ENCODE peak calls at places on chromosomes 1 and 21, in seven cellular contexts. One of them, this sample, is unnamed. For H3K9me3 and H3K4me1, the result is how much of the 10 kb centered on the place peaks cover.

GRCh38 chr1:35560256-35561225 is 2.9 kb downstream of the NCDN start:
- DNase-seq in neural progenitor cell: no peak
- DNase-seq in colonic mucosa: no peak
- DNase-seq in heart right ventricle: peak
- DNase-seq in A549: no peak
- DNase-seq in upper lobe of right lung: no peak
- DNase-seq in GM23248: peak
- DNase-seq in this sample: no peak

GRCh38 chr1:101290119-101290921 is 53.5 kb downstream of the S1PR1 start:
- DNase-seq in neural progenitor cell: no peak
- DNase-seq in colonic mucosa: no peak
- DNase-seq in heart right ventricle: no peak
- DNase-seq in A549: no peak
- DNase-seq in upper lobe of right lung: no peak
- DNase-seq in GM23248: no peak
- DNase-seq in this sample: no peak

GRCh38 chr1:165078391-165078790 is 278.1 kb downstream of the LMX1A start:
- DNase-seq in neural progenitor cell: no peak
- DNase-seq in colonic mucosa: no peak
- DNase-seq in heart right ventricle: no peak
- DNase-seq in A549: no peak
- DNase-seq in upper lobe of right lung: no peak
- DNase-seq in GM23248: no peak
- DNase-seq in this sample: no peak

GRCh38 chr1:197393105-197393504 is 125.1 kb downstream of the CRB1 start:
- DNase-seq in neural progenitor cell: no peak
- DNase-seq in colonic mucosa: no peak
- DNase-seq in heart right ventricle: no peak
- DNase-seq in A549: no peak
- DNase-seq in upper lobe of right lung: no peak
- DNase-seq in GM23248: peak
- DNase-seq in this sample: no peak

GRCh38 chr21:41358193-41359166 is 3.3 kb upstream of the MX2 start:
- DNase-seq in neural progenitor cell: no peak
- DNase-seq in colonic mucosa: no peak
- DNase-seq in heart right ventricle: no peak
- DNase-seq in A549: no peak
- DNase-seq in upper lobe of right lung: no peak
- DNase-seq in GM23248: no peak
- DNase-seq in this sample: no peak

GRCh38 chr21:44836666-44837471 is 19.0 kb upstream of the SUMO3 start:
- DNase-seq in neural progenitor cell: no peak
- DNase-seq in colonic mucosa: no peak
- DNase-seq in heart right ventricle: peak
- DNase-seq in A549: peak
- DNase-seq in upper lobe of right lung: no peak
- DNase-seq in GM23248: peak
- DNase-seq in this sample: peak

GRCh38 chr1:21935891-21936365 is 1.2 kb downstream of the HSPG2 start:
- DNase-seq in neural progenitor cell: no peak
- DNase-seq in colonic mucosa: peak
- DNase-seq in heart right ventricle: peak
- DNase-seq in A549: peak
- DNase-seq in upper lobe of right lung: no peak
- DNase-seq in GM23248: no peak
- DNase-seq in this sample: peak

GRCh38 chr1:156643266-156644092 is 1.6 kb downstream of the BCAN start:
- DNase-seq in neural progenitor cell: no peak
- DNase-seq in colonic mucosa: no peak
- DNase-seq in heart right ventricle: no peak
- DNase-seq in A549: no peak
- DNase-seq in upper lobe of right lung: no peak
- DNase-seq in GM23248: no peak
- DNase-seq in this sample: no peak

GRCh38 chr1:174358344-174358743 is 89.4 kb upstream of the GPR52 start:
- DNase-seq in neural progenitor cell: no peak
- DNase-seq in colonic mucosa: peak
- DNase-seq in heart right ventricle: no peak
- DNase-seq in A549: no peak
- DNase-seq in upper lobe of right lung: no peak
- DNase-seq in GM23248: no peak
- DNase-seq in this sample: no peak

GRCh38 chr1:21820597-21821232 is 8.7 kb downstream of the LDLRAD2 start:
- DNase-seq in neural progenitor cell: no peak
- DNase-seq in colonic mucosa: no peak
- DNase-seq in heart right ventricle: no peak
- DNase-seq in A549: no peak
- DNase-seq in upper lobe of right lung: no peak
- DNase-seq in GM23248: no peak
- DNase-seq in this sample: no peak

GRCh38 chr1:86965012-86965826 is 50.8 kb downstream of the HS2ST1 start:
- DNase-seq in neural progenitor cell: peak
- DNase-seq in colonic mucosa: peak
- DNase-seq in heart right ventricle: peak
- DNase-seq in A549: peak
- DNase-seq in upper lobe of right lung: no peak
- DNase-seq in GM23248: peak
- DNase-seq in this sample: no peak

GRCh38 chr1:155509064-155509463 is 53.5 kb downstream of the ASH1L start:
- DNase-seq in neural progenitor cell: no peak
- DNase-seq in colonic mucosa: no peak
- DNase-seq in heart right ventricle: no peak
- DNase-seq in A549: no peak
- DNase-seq in upper lobe of right lung: no peak
- DNase-seq in GM23248: no peak
- DNase-seq in this sample: no peak

GRCh38 chr1:114153051-114153620 is 533 bp downstream of the SYT6 start:
- DNase-seq in neural progenitor cell: no peak
- DNase-seq in colonic mucosa: no peak
- DNase-seq in heart right ventricle: no peak
- DNase-seq in A549: no peak
- DNase-seq in upper lobe of right lung: no peak
- DNase-seq in GM23248: no peak
- DNase-seq in this sample: no peak

GRCh38 chr1:169834869-169835268 is 40.2 kb upstream of the METTL18 start:
- DNase-seq in neural progenitor cell: no peak
- DNase-seq in colonic mucosa: no peak
- DNase-seq in heart right ventricle: no peak
- DNase-seq in A549: no peak
- DNase-seq in upper lobe of right lung: no peak
- DNase-seq in GM23248: no peak
- DNase-seq in this sample: no peak

GRCh38 chr1:31227891-31228290 is 11.8 kb downstream of the NKAIN1 start:
- DNase-seq in neural progenitor cell: peak
- DNase-seq in colonic mucosa: no peak
- DNase-seq in heart right ventricle: no peak
- DNase-seq in A549: no peak
- DNase-seq in upper lobe of right lung: no peak
- DNase-seq in GM23248: no peak
- DNase-seq in this sample: no peak

GRCh38 chr1:190183588-190183987 is 294.1 kb downstream of the BRINP3 start:
- DNase-seq in neural progenitor cell: no peak
- DNase-seq in colonic mucosa: no peak
- DNase-seq in heart right ventricle: no peak
- DNase-seq in A549: no peak
- DNase-seq in upper lobe of right lung: no peak
- DNase-seq in GM23248: no peak
- DNase-seq in this sample: no peak

GRCh38 chr1:202306535-202307345 is 35.0 kb downstream of the UBE2T start:
- DNase-seq in neural progenitor cell: no peak
- DNase-seq in colonic mucosa: no peak
- DNase-seq in heart right ventricle: no peak
- DNase-seq in A549: no peak
- DNase-seq in upper lobe of right lung: no peak
- DNase-seq in GM23248: no peak
- DNase-seq in this sample: no peak

GRCh38 chr1:99942723-99943122 is 27.1 kb upstream of the SLC35A3 start:
- DNase-seq in neural progenitor cell: no peak
- DNase-seq in colonic mucosa: no peak
- DNase-seq in heart right ventricle: no peak
- DNase-seq in A549: no peak
- DNase-seq in upper lobe of right lung: no peak
- DNase-seq in GM23248: no peak
- DNase-seq in this sample: no peak

GRCh38 chr1:19033926-19034680 is 77.6 kb upstream of the IFFO2 start:
- DNase-seq in neural progenitor cell: no peak
- DNase-seq in colonic mucosa: no peak
- DNase-seq in heart right ventricle: no peak
- DNase-seq in A549: no peak
- DNase-seq in upper lobe of right lung: peak
- DNase-seq in GM23248: peak
- DNase-seq in this sample: no peak

GRCh38 chr1:109910963-109911798 is 532 bp downstream of the CSF1 start:
- DNase-seq in neural progenitor cell: peak
- DNase-seq in colonic mucosa: no peak
- DNase-seq in heart right ventricle: no peak
- DNase-seq in A549: no peak
- DNase-seq in upper lobe of right lung: no peak
- DNase-seq in GM23248: peak
- DNase-seq in this sample: peak

GRCh38 chr1:240285541-240285940 is 193.9 kb downstream of the FMN2 start:
- DNase-seq in neural progenitor cell: no peak
- DNase-seq in colonic mucosa: no peak
- DNase-seq in heart right ventricle: no peak
- DNase-seq in A549: no peak
- DNase-seq in upper lobe of right lung: no peak
- DNase-seq in GM23248: peak
- DNase-seq in this sample: no peak

GRCh38 chr1:27397749-27398148 is 5.3 kb downstream of the GPR3 start:
- DNase-seq in neural progenitor cell: peak
- DNase-seq in colonic mucosa: no peak
- DNase-seq in heart right ventricle: no peak
- DNase-seq in A549: no peak
- DNase-seq in upper lobe of right lung: no peak
- DNase-seq in GM23248: no peak
- DNase-seq in this sample: no peak

GRCh38 chr1:2784854-2785630 is 16.5 kb downstream of the TTC34 start:
- DNase-seq in neural progenitor cell: no peak
- DNase-seq in colonic mucosa: no peak
- DNase-seq in heart right ventricle: no peak
- DNase-seq in A549: no peak
- DNase-seq in upper lobe of right lung: no peak
- DNase-seq in GM23248: no peak
- DNase-seq in this sample: no peak

GRCh38 chr1:2785631-2786328 is 15.7 kb downstream of the TTC34 start:
- DNase-seq in neural progenitor cell: no peak
- DNase-seq in colonic mucosa: no peak
- DNase-seq in heart right ventricle: no peak
- DNase-seq in A549: no peak
- DNase-seq in upper lobe of right lung: peak
- DNase-seq in GM23248: no peak
- DNase-seq in this sample: peak

GRCh38 chr1:2783435-2784397 is 17.8 kb downstream of the TTC34 start:
- DNase-seq in neural progenitor cell: no peak
- DNase-seq in colonic mucosa: peak
- DNase-seq in heart right ventricle: no peak
- DNase-seq in A549: no peak
- DNase-seq in upper lobe of right lung: no peak
- DNase-seq in GM23248: no peak
- DNase-seq in this sample: no peak

GRCh38 chr1:2781627-2782026 is 19.9 kb downstream of the TTC34 start:
- DNase-seq in neural progenitor cell: no peak
- DNase-seq in colonic mucosa: no peak
- DNase-seq in heart right ventricle: no peak
- DNase-seq in A549: no peak
- DNase-seq in upper lobe of right lung: no peak
- DNase-seq in GM23248: no peak
- DNase-seq in this sample: no peak

DNA sequence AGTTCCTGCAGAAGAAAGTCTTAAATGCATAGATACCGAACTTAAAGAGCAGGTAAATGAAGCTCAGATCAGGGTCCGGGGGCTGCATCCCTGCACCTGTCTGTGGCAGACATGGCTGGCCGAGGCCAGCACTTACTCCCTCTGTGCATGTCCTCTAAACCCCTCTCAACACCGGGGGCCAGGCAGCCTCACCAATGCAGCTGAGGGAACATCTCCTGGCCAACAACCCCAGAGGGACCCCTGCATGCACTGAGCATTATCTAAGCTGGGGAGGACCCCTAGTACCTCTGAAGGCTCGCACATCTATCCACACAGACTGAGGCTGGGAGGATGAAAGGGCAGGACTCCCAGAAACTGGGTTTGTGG is 18.4 kb downstream of the TTC34 start:
- DNase-seq in neural progenitor cell: no peak
- DNase-seq in colonic mucosa: peak
- DNase-seq in heart right ventricle: no peak
- DNase-seq in A549: no peak
- DNase-seq in upper lobe of right lung: peak
- DNase-seq in GM23248: no peak
- DNase-seq in this sample: no peak
- H3K9me3 ChIP-seq in neural progenitor cell: under half
- H3K9me3 ChIP-seq in colonic mucosa: under half
- H3K9me3 ChIP-seq in heart right ventricle: under half
- H3K9me3 ChIP-seq in A549: under half
- H3K9me3 ChIP-seq in upper lobe of right lung: under half
- H3K9me3 ChIP-seq in GM23248: under half
- H3K9me3 ChIP-seq in this sample: under half

DNA sequence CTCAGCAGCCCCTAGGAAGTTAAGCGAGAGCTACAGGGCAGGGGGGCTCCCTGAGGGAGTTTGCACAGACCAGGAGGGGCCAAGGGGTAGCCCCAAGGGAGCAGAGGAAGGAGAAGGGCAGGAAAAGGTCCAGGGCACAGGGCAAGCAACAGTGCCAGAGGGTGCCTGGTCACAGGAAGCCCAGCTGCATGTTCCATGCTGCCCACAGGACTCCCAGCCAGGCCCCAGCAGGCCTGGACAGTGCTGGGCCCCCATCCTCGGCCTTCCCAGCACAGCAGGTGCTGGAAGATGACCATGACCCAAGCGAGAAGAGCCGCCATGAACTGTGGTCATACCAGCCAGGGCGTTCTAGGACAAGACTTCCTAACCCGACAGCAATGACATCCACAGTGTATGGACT is 11.0 kb downstream of the KLHL21 start:
- DNase-seq in neural progenitor cell: no peak
- DNase-seq in colonic mucosa: no peak
- DNase-seq in heart right ventricle: no peak
- DNase-seq in A549: no peak
- DNase-seq in upper lobe of right lung: no peak
- DNase-seq in GM23248: no peak
- DNase-seq in this sample: no peak
- H3K4me1 ChIP-seq in neural progenitor cell: under half
- H3K4me1 ChIP-seq in colonic mucosa: under half
- H3K4me1 ChIP-seq in heart right ventricle: half or more
- H3K4me1 ChIP-seq in A549: under half
- H3K4me1 ChIP-seq in upper lobe of right lung: under half
- H3K4me1 ChIP-seq in GM23248: under half
- H3K4me1 ChIP-seq in this sample: under half

GRCh38 chr1:84299536-84300260 is 1.8 kb upstream of the SAMD13 start:
- DNase-seq in neural progenitor cell: no peak
- DNase-seq in colonic mucosa: peak
- DNase-seq in heart right ventricle: no peak
- DNase-seq in A549: no peak
- DNase-seq in upper lobe of right lung: no peak
- DNase-seq in GM23248: peak
- DNase-seq in this sample: no peak
- H3K4me3 ChIP-seq in neural progenitor cell: peak
- H3K4me3 ChIP-seq in colonic mucosa: peak
- H3K4me3 ChIP-seq in heart right ventricle: peak
- H3K4me3 ChIP-seq in A549: peak
- H3K4me3 ChIP-seq in upper lobe of right lung: peak
- H3K4me3 ChIP-seq in GM23248: peak
- H3K4me3 ChIP-seq in this sample: no peak

GRCh38 chr21:39972471-39972870 is 105.2 kb downstream of the PCP4 start:
- DNase-seq in neural progenitor cell: no peak
- DNase-seq in colonic mucosa: no peak
- DNase-seq in heart right ventricle: no peak
- DNase-seq in A549: no peak
- DNase-seq in upper lobe of right lung: no peak
- DNase-seq in GM23248: no peak
- DNase-seq in this sample: no peak
- H3K9me3 ChIP-seq in neural progenitor cell: under half
- H3K9me3 ChIP-seq in colonic mucosa: under half
- H3K9me3 ChIP-seq in heart right ventricle: under half
- H3K9me3 ChIP-seq in A549: under half
- H3K9me3 ChIP-seq in upper lobe of right lung: under half
- H3K9me3 ChIP-seq in GM23248: under half
- H3K9me3 ChIP-seq in this sample: under half